ENCODE peak calls at places on chromosomes 11 and 22, in seven cellular contexts. G is osteocyte, C is HL-60, N is progenitor cell of endocrine pancreas, E is tibial artery, J is astrocyte of the spinal cord, H is stomach. Y is an unnamed sample.

GRCh38 chr11:87239001-87239400 is 201.3 kb downstream of the TMEM135 start:
- DNase-seq in E (no peak), J (peak), G (no peak), H (no peak), C (no peak), N (no peak), Y (no peak)

GRCh38 chr11:131864205-131864604 is 493.8 kb downstream of the NTM start:
- DNase-seq in N (no peak), C (no peak), E (no peak), J (no peak), G (no peak), H (no peak), Y (no peak)

GRCh38 chr11:55172734-55173415 is 89.1 kb upstream of the TRIM48 start:
- DNase-seq in J (no peak), C (no peak), G (peak), E (no peak), H (no peak), N (no peak), Y (no peak)

GRCh38 chr22:29569011-29569678 is 11.8 kb downstream of the NIPSNAP1 start:
- DNase-seq in C (no peak), J (no peak), E (no peak), N (no peak), H (no peak), G (no peak), Y (no peak)

GRCh38 chr11:35714882-35715612 is 52.5 kb downstream of the TRIM44 start:
- DNase-seq in E (no peak), G (no peak), N (no peak), H (no peak), C (no peak), J (peak), Y (no peak)

GRCh38 chr11:117640041-117640440 is 157.0 kb downstream of the DSCAML1 start:
- DNase-seq in J (no peak), G (no peak), E (no peak), N (no peak), H (no peak), C (no peak), Y (no peak)

GRCh38 chr11:118924591-118925585 is 838 bp downstream of the BCL9L start:
- DNase-seq in E (peak), N (no peak), H (peak), C (peak), J (no peak), G (peak), Y (peak)

GRCh38 chr11:87439981-87440760 is 402.4 kb downstream of the TMEM135 start:
- DNase-seq in J (no peak), E (no peak), C (no peak), G (no peak), H (no peak), N (no peak), Y (no peak)

GRCh38 chr11:132134322-132134721 is 763.9 kb downstream of the NTM start:
- DNase-seq in C (no peak), G (no peak), H (no peak), E (no peak), J (peak), N (no peak), Y (no peak)

GRCh38 chr11:126518130-126518995 is 162.9 kb downstream of the ST3GAL4 start:
- DNase-seq in E (no peak), H (no peak), J (no peak), N (no peak), C (no peak), G (no peak), Y (no peak)

GRCh38 chr11:65711785-65712632 is at the start of gene KAT5:
- DNase-seq in N (peak), H (peak), C (peak), E (peak), G (peak), J (peak), Y (peak)

GRCh38 chr11:14359573-14360031 is 619 bp upstream of the RRAS2 start:
- DNase-seq in N (no peak), E (no peak), H (no peak), G (no peak), J (no peak), C (no peak), Y (no peak)

GRCh38 chr11:91373497-91373896 is 851.1 kb upstream of the FAT3 start:
- DNase-seq in J (no peak), C (no peak), E (no peak), G (no peak), N (no peak), H (no peak), Y (no peak)

GRCh38 chr22:49297871-49298721 is 529.6 kb downstream of the BRD1 start:
- DNase-seq in H (peak), C (no peak), J (no peak), E (peak), G (peak), N (peak), Y (no peak)

GRCh38 chr11:2209900-2210321 is 38.3 kb upstream of the TH start:
- DNase-seq in J (no peak), H (no peak), E (no peak), N (no peak), C (no peak), G (peak), Y (no peak)

GRCh38 chr22:29449296-29449863 is 11.0 kb downstream of the RFPL1 start:
- DNase-seq in E (no peak), J (no peak), C (no peak), H (no peak), N (no peak), G (no peak), Y (no peak)

GRCh38 chr22:29524440-29525191 is 28.9 kb downstream of the THOC5 start:
- DNase-seq in C (peak), E (no peak), J (no peak), G (no peak), N (peak), H (peak), Y (peak)

GRCh38 chr11:70804174-70804855 is 406.0 kb downstream of the CTTN start:
- DNase-seq in N (no peak), G (no peak), C (no peak), J (no peak), E (no peak), H (no peak), Y (no peak)

GRCh38 chr22:17237031-17237668 is 17.9 kb upstream of the ADA2 start:
- DNase-seq in J (no peak), G (no peak), N (no peak), C (no peak), E (no peak), H (no peak), Y (no peak)

GRCh38 chr11:6365659-6366058 is 24.6 kb upstream of the SMPD1 start:
- DNase-seq in E (no peak), J (no peak), G (no peak), H (peak), N (peak), C (no peak), Y (no peak)

GRCh38 chr11:14645985-14646900 is 2.6 kb downstream of the PDE3B start:
- DNase-seq in J (no peak), E (no peak), N (no peak), G (no peak), H (no peak), C (peak), Y (no peak)

GRCh38 chr22:36384766-36385400 is 2.9 kb downstream of the MYH9 start:
- DNase-seq in G (no peak), C (no peak), H (no peak), E (no peak), N (no peak), J (peak), Y (peak)

GRCh38 chr11:128532016-128532570 is 55.3 kb downstream of the ETS1 start:
- DNase-seq in G (no peak), H (peak), E (no peak), N (no peak), C (no peak), J (no peak), Y (no peak)

GRCh38 chr11:61950035-61950547 is at the start of gene BEST1:
- DNase-seq in N (no peak), J (no peak), H (no peak), C (no peak), G (peak), E (no peak), Y (no peak)

GRCh38 chr11:44305643-44306468 is 4.1 kb downstream of the ALX4 start:
- DNase-seq in N (no peak), J (no peak), E (no peak), G (no peak), H (peak), C (no peak), Y (peak)

DNA sequence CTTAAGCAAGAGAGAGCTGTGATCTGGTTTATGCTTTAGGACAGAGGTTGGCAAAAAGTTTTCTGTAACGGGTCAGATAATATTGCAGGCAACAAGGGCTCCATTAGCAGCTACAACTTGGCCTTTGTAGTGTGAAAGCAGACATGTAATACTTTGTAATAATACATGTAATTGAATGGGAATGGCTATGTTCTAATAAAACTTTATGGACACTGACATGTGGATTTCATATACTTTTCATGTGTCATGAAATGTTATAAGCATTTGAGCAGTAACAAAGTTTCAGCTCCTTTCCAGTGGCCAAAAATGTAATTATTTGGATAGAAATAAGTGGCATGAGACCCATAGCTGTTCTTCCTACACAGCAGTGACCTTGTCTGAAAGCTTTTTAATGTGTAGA is 3.1 kb downstream of the DYNC2H1 start:
- DNase-seq in H (no peak), E (no peak), N (no peak), C (no peak), J (no peak), G (no peak), Y (no peak)
- TF ChIP-seq CTCF in H (no peak), E (no peak), N (no peak), C (no peak), J (no peak), G (no peak), Y (no peak)

DNA sequence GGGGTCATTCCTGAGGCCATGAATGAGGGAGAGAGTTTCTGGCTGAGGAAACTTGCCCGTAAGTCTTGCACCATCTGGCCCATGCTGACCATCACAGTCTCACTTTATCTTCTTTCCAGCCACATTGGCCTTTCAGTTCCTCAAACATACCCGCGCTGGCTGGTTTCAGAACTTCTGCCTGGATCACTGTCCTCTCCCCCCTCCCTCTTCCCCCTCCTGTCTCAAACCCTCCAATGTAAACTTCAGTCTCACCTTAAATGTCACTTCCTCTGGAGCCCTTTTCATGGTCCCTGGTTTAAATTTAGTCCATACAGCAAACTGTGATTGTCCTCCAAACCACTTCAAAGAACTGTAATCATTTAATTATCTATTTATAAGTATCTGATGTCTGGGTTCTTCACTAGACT is 3.7 kb upstream of the TMEM109 start:
- DNase-seq in C (peak), H (peak), J (no peak), G (no peak), N (no peak), E (peak), Y (no peak)
- TF ChIP-seq CTCF in C (no peak), H (no peak), J (no peak), G (no peak), N (no peak), E (no peak), Y (no peak)

GRCh38 chr11:64089493-64089892 is 53.8 kb downstream of the FLRT1 start:
- DNase-seq in N (no peak), J (no peak), E (no peak), H (no peak), C (no peak), G (no peak), Y (no peak)

GRCh38 chr11:64092119-64092760 is 56.5 kb downstream of the FLRT1 start:
- DNase-seq in H (no peak), J (no peak), E (no peak), G (no peak), N (no peak), C (peak), Y (no peak)

GRCh38 chr11:64092761-64093136 is 57.0 kb downstream of the FLRT1 start:
- DNase-seq in G (no peak), J (no peak), E (no peak), C (no peak), H (no peak), N (no peak), Y (no peak)

GRCh38 chr11:64089915-64090810 is 54.4 kb downstream of the FLRT1 start:
- DNase-seq in C (no peak), N (no peak), G (no peak), E (no peak), J (no peak), H (no peak), Y (no peak)

DNA sequence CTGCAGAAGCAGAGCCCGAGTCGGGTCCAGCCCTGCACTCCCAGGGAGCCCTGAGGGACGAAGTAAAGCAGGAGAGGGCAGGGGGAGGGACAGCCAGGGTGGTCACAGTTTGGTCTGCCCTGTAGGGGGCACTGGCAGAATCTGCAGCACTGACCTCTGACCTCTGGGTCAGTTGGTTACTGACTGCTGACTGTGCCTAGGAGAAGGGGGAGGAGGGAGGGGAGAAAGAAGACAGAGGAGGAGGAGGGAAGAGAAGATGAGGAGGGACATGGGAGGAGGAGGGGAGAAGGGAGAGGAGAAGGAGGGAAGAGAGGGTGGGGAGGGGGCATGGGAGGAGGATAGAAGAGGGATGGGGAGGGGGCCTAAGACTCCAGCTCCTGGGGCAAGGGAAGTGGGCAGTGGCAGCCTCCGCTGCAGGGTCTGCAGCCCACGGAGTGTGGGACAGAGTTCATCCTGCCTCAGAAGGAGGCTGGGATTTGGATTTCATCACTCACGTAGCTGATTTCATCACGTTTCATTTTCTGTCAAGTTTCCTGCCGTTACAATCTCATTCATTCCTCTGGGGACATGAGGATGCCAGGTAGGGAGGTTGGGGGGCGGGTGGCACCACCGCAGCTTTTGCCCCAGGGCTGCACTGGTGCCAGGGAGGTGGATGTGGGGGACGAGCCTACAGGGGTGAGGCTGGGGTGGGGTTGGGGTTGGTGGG is 55.2 kb downstream of the FLRT1 start:
- DNase-seq in H (no peak), J (peak), N (no peak), C (peak), G (no peak), E (no peak), Y (no peak)
- TF ChIP-seq CTCF in H (no peak), J (no peak), N (no peak), C (no peak), G (no peak), E (no peak), Y (no peak)

DNA sequence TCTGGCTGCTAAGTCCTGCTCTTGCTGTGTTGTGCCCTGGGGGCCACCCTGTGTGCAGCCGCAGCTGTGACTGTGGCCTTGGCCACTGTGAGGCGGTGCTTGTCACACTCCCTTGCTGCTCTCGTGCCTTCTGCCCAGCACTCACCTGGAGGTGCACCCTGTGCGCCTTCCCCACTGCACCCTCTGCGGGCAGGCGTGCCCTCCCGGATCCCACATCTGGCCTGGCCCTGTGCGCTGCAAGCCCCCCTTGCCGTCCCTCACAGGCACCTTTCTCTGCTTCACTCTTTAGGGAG is 27.2 kb downstream of the TBX1 start:
- DNase-seq in E (no peak), G (no peak), J (no peak), H (no peak), N (no peak), C (no peak), Y (no peak)
- TF ChIP-seq CTCF in E (no peak), G (no peak), J (no peak), H (no peak), N (no peak), C (no peak), Y (no peak)

DNA sequence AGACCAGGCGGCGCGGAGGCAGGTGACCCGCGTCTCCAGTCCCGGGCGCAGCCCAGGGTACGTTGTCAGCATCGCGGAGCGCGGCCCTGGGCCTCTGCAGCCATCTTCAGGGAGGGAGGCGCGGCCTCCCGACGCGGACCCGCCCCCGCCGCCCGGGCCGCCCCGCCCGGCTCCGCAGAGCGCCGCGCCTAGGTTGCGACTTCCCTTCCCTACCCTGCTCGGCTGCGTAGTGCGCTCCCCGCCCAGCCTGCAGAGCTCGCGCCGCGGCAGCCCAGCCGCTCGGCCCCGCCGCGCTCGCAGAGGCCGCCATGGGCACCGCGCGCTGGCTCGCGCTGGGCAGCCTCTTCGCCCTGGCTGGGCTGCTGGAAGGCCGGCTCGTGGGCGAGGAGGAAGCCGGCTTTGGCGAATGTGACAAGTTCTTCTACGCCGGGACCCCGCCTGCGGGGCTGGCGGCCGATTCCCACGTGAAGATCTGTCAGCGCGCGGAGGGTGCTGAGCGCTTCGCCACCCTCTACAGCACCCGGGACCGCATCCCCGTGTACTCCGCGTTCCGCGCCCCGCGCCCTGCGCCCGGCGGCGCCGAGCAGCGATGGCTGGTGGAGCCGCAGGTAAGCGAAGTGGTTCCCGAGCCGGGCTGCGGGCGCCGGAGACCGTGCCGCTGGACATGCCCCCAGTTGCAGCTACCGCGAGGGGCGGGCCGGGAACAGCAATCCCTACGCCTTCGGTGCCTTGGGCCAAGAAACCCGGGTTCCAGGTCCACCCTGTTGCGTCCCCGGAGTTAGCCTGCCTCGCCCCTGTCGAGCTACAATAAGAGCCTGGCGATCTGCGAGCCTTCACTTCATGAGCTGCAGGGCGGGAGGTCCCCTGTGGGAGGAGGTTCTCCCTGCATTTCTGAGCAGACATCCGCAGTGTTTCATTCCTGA is at the start of gene ENDOD1:
- DNase-seq in E (peak), H (peak), G (peak), N (peak), J (peak), C (peak), Y (peak)
- TF ChIP-seq CTCF in E (peak), H (peak), G (peak), N (peak), J (peak), C (no peak), Y (no peak)

GRCh38 chr22:30910358-30910757 is 58.2 kb downstream of the MORC2 start:
- DNase-seq in H (no peak), C (no peak), N (no peak), J (no peak), G (peak), E (no peak), Y (no peak)
- TF ChIP-seq CTCF in H (no peak), C (no peak), N (no peak), J (no peak), G (no peak), E (no peak), Y (no peak)

Y was measured in nephron progenitor cell.